ENCODE peak calls at places on chromosomes 3 and 15, in eight cellular contexts. S is T-cell, I is choroid plexus epithelial cell, U is nephron progenitor cell, Q is MCF 10A, G is NT2/D1, R is Caco-2, W is stromal cell of bone marrow. L is an unnamed sample.

GRCh38 chr3:155870945-155871745 is 695 bp downstream of the GMPS start:
- DNase-seq in R (peak; percentile 48), S (no peak), G (no peak), Q (peak; percentile 63), U (peak; percentile 62), W (no peak), I (peak; percentile 20), L (peak; percentile 60)

GRCh38 chr3:97975466-97975865 is 3.2 kb upstream of the RIOX2 start:
- DNase-seq in Q (no peak), G (no peak), S (no peak), R (no peak), I (peak; percentile 46), U (no peak), W (no peak), L (no peak)

GRCh38 chr15:80581976-80582375 is 113.1 kb upstream of the ABHD17C start:
- DNase-seq in S (no peak), Q (peak; percentile 78), R (no peak), W (no peak), I (no peak), U (no peak), G (no peak), L (no peak)

GRCh38 chr3:23540600-23540999 is 265.2 kb upstream of the UBE2E1 start:
- DNase-seq in S (no peak), R (no peak), W (no peak), I (no peak), G (no peak), Q (no peak), U (no peak), L (no peak)

GRCh38 chr3:31922962-31923361 is 58.1 kb downstream of the OSBPL10 start:
- DNase-seq in G (no peak), U (no peak), W (no peak), R (peak; percentile 59), S (no peak), I (no peak), Q (no peak), L (no peak)

GRCh38 chr3:71189480-71189879 is 394.0 kb downstream of the FOXP1 start:
- DNase-seq in G (no peak), W (no peak), S (no peak), I (peak; percentile 49), Q (no peak), U (no peak), R (no peak), L (peak; percentile 11)

GRCh38 chr3:69087030-69087791 is 2.5 kb downstream of the ARL6IP5 start:
- DNase-seq in W (no peak), U (no peak), R (no peak), Q (no peak), S (no peak), G (no peak), I (no peak), L (no peak)

GRCh38 chr3:107260221-107260620 is 117.0 kb upstream of the CCDC54 start:
- DNase-seq in U (no peak), S (no peak), R (no peak), W (no peak), Q (no peak), G (no peak), I (no peak), L (no peak)

GRCh38 chr3:137792633-137793271 is 28.6 kb downstream of the SOX14 start:
- DNase-seq in R (peak; percentile 46), Q (peak; percentile 49), G (no peak), U (no peak), S (no peak), W (no peak), I (peak; percentile 33), L (peak; percentile 50)